ENCODE peak calls at places on chromosomes 13 and 19, in eight cellular contexts. One of them, this sample, is unnamed.

GRCh38 chr19:14089662-14090508 is 666 bp downstream of the SAMD1 start:
- DNase-seq in mucosa of descending colon: peak; percentile 80
- DNase-seq in right lobe of liver: no peak
- DNase-seq in choroid plexus epithelial cell: peak; percentile 77
- DNase-seq in cardiac fibroblast: peak; percentile 65
- DNase-seq in CD4-positive, alpha-beta T cell: peak; percentile 43
- DNase-seq in body of pancreas: peak; percentile 57
- DNase-seq in fibroblast of pulmonary artery: peak; percentile 67
- DNase-seq in this sample: peak; percentile 73

GRCh38 chr13:80201686-80202085 is 139.2 kb downstream of the SPRY2 start:
- DNase-seq in mucosa of descending colon: no peak
- DNase-seq in CD4-positive, alpha-beta T cell: no peak
- DNase-seq in fibroblast of pulmonary artery: no peak
- DNase-seq in right lobe of liver: no peak
- DNase-seq in cardiac fibroblast: no peak
- DNase-seq in choroid plexus epithelial cell: no peak
- DNase-seq in body of pancreas: no peak
- DNase-seq in this sample: no peak

GRCh38 chr13:31145417-31145816 is 16.3 kb downstream of the HSPH1 start:
- DNase-seq in right lobe of liver: no peak
- DNase-seq in choroid plexus epithelial cell: no peak
- DNase-seq in cardiac fibroblast: no peak
- DNase-seq in body of pancreas: no peak
- DNase-seq in CD4-positive, alpha-beta T cell: no peak
- DNase-seq in mucosa of descending colon: no peak
- DNase-seq in fibroblast of pulmonary artery: no peak
- DNase-seq in this sample: no peak

GRCh38 chr13:101298517-101298916 is 117.8 kb downstream of the NALCN start:
- DNase-seq in CD4-positive, alpha-beta T cell: no peak
- DNase-seq in right lobe of liver: no peak
- DNase-seq in choroid plexus epithelial cell: no peak
- DNase-seq in mucosa of descending colon: no peak
- DNase-seq in body of pancreas: no peak
- DNase-seq in fibroblast of pulmonary artery: no peak
- DNase-seq in cardiac fibroblast: no peak
- DNase-seq in this sample: no peak

GRCh38 chr19:16504271-16504670 is 8.1 kb downstream of the C19orf44 start:
- DNase-seq in mucosa of descending colon: no peak
- DNase-seq in fibroblast of pulmonary artery: no peak
- DNase-seq in CD4-positive, alpha-beta T cell: no peak
- DNase-seq in body of pancreas: no peak
- DNase-seq in cardiac fibroblast: no peak
- DNase-seq in choroid plexus epithelial cell: no peak
- DNase-seq in right lobe of liver: no peak
- DNase-seq in this sample: no peak

GRCh38 chr13:111857336-111857735 is 209.6 kb upstream of the SOX1 start:
- DNase-seq in CD4-positive, alpha-beta T cell: no peak
- DNase-seq in mucosa of descending colon: no peak
- DNase-seq in cardiac fibroblast: no peak
- DNase-seq in body of pancreas: no peak
- DNase-seq in fibroblast of pulmonary artery: no peak
- DNase-seq in choroid plexus epithelial cell: no peak
- DNase-seq in right lobe of liver: peak; percentile 36
- DNase-seq in this sample: no peak

GRCh38 chr13:40613192-40613818 is 53.1 kb downstream of the FOXO1 start:
- DNase-seq in right lobe of liver: no peak
- DNase-seq in choroid plexus epithelial cell: no peak
- DNase-seq in body of pancreas: peak; percentile 34
- DNase-seq in mucosa of descending colon: no peak
- DNase-seq in fibroblast of pulmonary artery: no peak
- DNase-seq in CD4-positive, alpha-beta T cell: peak; percentile 31
- DNase-seq in cardiac fibroblast: no peak
- DNase-seq in this sample: peak; percentile 41

GRCh38 chr19:41696402-41697197 is 8.5 kb upstream of the CEACAM7 start:
- DNase-seq in fibroblast of pulmonary artery: peak; percentile 3
- DNase-seq in choroid plexus epithelial cell: peak; percentile 1
- DNase-seq in right lobe of liver: peak; percentile 21
- DNase-seq in CD4-positive, alpha-beta T cell: no peak
- DNase-seq in cardiac fibroblast: peak; percentile 2
- DNase-seq in mucosa of descending colon: no peak
- DNase-seq in body of pancreas: no peak
- DNase-seq in this sample: no peak

GRCh38 chr19:40750035-40750284 is 317 bp downstream of the ACTMAP start:
- DNase-seq in right lobe of liver: no peak
- DNase-seq in cardiac fibroblast: no peak
- DNase-seq in mucosa of descending colon: no peak
- DNase-seq in CD4-positive, alpha-beta T cell: no peak
- DNase-seq in choroid plexus epithelial cell: no peak
- DNase-seq in fibroblast of pulmonary artery: no peak
- DNase-seq in body of pancreas: no peak
- DNase-seq in this sample: no peak

GRCh38 chr19:17441241-17442135 is 7.0 kb downstream of the TMEM221 start:
- DNase-seq in CD4-positive, alpha-beta T cell: no peak
- DNase-seq in mucosa of descending colon: no peak
- DNase-seq in body of pancreas: no peak
- DNase-seq in cardiac fibroblast: peak; percentile 56
- DNase-seq in choroid plexus epithelial cell: peak; percentile 44
- DNase-seq in right lobe of liver: no peak
- DNase-seq in fibroblast of pulmonary artery: peak; percentile 68
- DNase-seq in this sample: peak; percentile 58

GRCh38 chr19:52640916-52641315 is 2.8 kb upstream of the ZNF83 start:
- DNase-seq in CD4-positive, alpha-beta T cell: no peak
- DNase-seq in mucosa of descending colon: no peak
- DNase-seq in cardiac fibroblast: no peak
- DNase-seq in fibroblast of pulmonary artery: no peak
- DNase-seq in right lobe of liver: no peak
- DNase-seq in choroid plexus epithelial cell: peak; percentile 11
- DNase-seq in body of pancreas: no peak
- DNase-seq in this sample: no peak

GRCh38 chr13:27349458-27349857 is 75.0 kb upstream of the GTF3A start:
- DNase-seq in mucosa of descending colon: no peak
- DNase-seq in body of pancreas: no peak
- DNase-seq in cardiac fibroblast: peak; percentile 32
- DNase-seq in choroid plexus epithelial cell: peak; percentile 67
- DNase-seq in CD4-positive, alpha-beta T cell: no peak
- DNase-seq in fibroblast of pulmonary artery: peak; percentile 61
- DNase-seq in right lobe of liver: no peak
- DNase-seq in this sample: no peak

GRCh38 chr19:42450314-42450934 is 7.7 kb upstream of the CXCL17 start:
- DNase-seq in choroid plexus epithelial cell: peak; percentile 93
- DNase-seq in body of pancreas: peak; percentile 91
- DNase-seq in cardiac fibroblast: peak; percentile 91
- DNase-seq in fibroblast of pulmonary artery: peak; percentile 94
- DNase-seq in right lobe of liver: peak; percentile 92
- DNase-seq in CD4-positive, alpha-beta T cell: peak; percentile 63
- DNase-seq in mucosa of descending colon: peak; percentile 67
- DNase-seq in this sample: peak; percentile 80

GRCh38 chr19:6767357-6768235 is at the start of gene SH2D3A:
- DNase-seq in body of pancreas: peak; percentile 97
- DNase-seq in mucosa of descending colon: peak; percentile 98
- DNase-seq in CD4-positive, alpha-beta T cell: peak; percentile 94
- DNase-seq in right lobe of liver: peak; percentile 88
- DNase-seq in fibroblast of pulmonary artery: peak; percentile 53
- DNase-seq in cardiac fibroblast: peak; percentile 37
- DNase-seq in choroid plexus epithelial cell: peak; percentile 44
- DNase-seq in this sample: peak; percentile 95

GRCh38 chr19:873084-874019 is 13.9 kb downstream of the CFD start:
- DNase-seq in choroid plexus epithelial cell: peak; percentile 52
- DNase-seq in body of pancreas: no peak
- DNase-seq in cardiac fibroblast: peak; percentile 38
- DNase-seq in fibroblast of pulmonary artery: peak; percentile 26
- DNase-seq in mucosa of descending colon: peak; percentile 88
- DNase-seq in right lobe of liver: no peak
- DNase-seq in CD4-positive, alpha-beta T cell: peak; percentile 75
- DNase-seq in this sample: peak; percentile 76

GRCh38 chr13:102729560-102730275 is 34.9 kb upstream of the METTL21C start:
- DNase-seq in cardiac fibroblast: peak; percentile 92
- DNase-seq in right lobe of liver: no peak
- DNase-seq in CD4-positive, alpha-beta T cell: no peak
- DNase-seq in mucosa of descending colon: no peak
- DNase-seq in choroid plexus epithelial cell: peak; percentile 87
- DNase-seq in fibroblast of pulmonary artery: peak; percentile 91
- DNase-seq in body of pancreas: no peak
- DNase-seq in this sample: no peak

GRCh38 chr13:60164490-60164889 is 762 bp upstream of the DIAPH3 start:
- DNase-seq in body of pancreas: no peak
- DNase-seq in mucosa of descending colon: no peak
- DNase-seq in fibroblast of pulmonary artery: peak; percentile 36
- DNase-seq in right lobe of liver: no peak
- DNase-seq in cardiac fibroblast: peak; percentile 35
- DNase-seq in choroid plexus epithelial cell: peak; percentile 34
- DNase-seq in CD4-positive, alpha-beta T cell: no peak
- DNase-seq in this sample: no peak

GRCh38 chr13:40916207-40916998 is 102.7 kb downstream of the ELF1 start:
- DNase-seq in right lobe of liver: no peak
- DNase-seq in choroid plexus epithelial cell: no peak
- DNase-seq in mucosa of descending colon: no peak
- DNase-seq in CD4-positive, alpha-beta T cell: no peak
- DNase-seq in body of pancreas: no peak
- DNase-seq in cardiac fibroblast: peak; percentile 64
- DNase-seq in fibroblast of pulmonary artery: no peak
- DNase-seq in this sample: no peak

GRCh38 chr13:27375686-27376326 is 48.6 kb upstream of the GTF3A start:
- DNase-seq in fibroblast of pulmonary artery: peak; percentile 74
- DNase-seq in mucosa of descending colon: no peak
- DNase-seq in CD4-positive, alpha-beta T cell: peak; percentile 48
- DNase-seq in choroid plexus epithelial cell: peak; percentile 77
- DNase-seq in body of pancreas: peak; percentile 86
- DNase-seq in right lobe of liver: peak; percentile 76
- DNase-seq in cardiac fibroblast: peak; percentile 75
- DNase-seq in this sample: peak; percentile 63

GRCh38 chr19:18274776-18275356 is 614 bp upstream of the IQCN start:
- DNase-seq in body of pancreas: peak; percentile 91
- DNase-seq in choroid plexus epithelial cell: peak; percentile 85
- DNase-seq in right lobe of liver: peak; percentile 93
- DNase-seq in cardiac fibroblast: peak; percentile 90
- DNase-seq in fibroblast of pulmonary artery: peak; percentile 87
- DNase-seq in mucosa of descending colon: peak; percentile 94
- DNase-seq in CD4-positive, alpha-beta T cell: no peak
- DNase-seq in this sample: no peak

GRCh38 chr13:62432295-62432694 is 1016.6 kb upstream of the PCDH20 start:
- DNase-seq in body of pancreas: no peak
- DNase-seq in right lobe of liver: no peak
- DNase-seq in fibroblast of pulmonary artery: no peak
- DNase-seq in CD4-positive, alpha-beta T cell: no peak
- DNase-seq in cardiac fibroblast: no peak
- DNase-seq in choroid plexus epithelial cell: no peak
- DNase-seq in mucosa of descending colon: no peak
- DNase-seq in this sample: no peak

GRCh38 chr19:40512473-40513344 is 45.9 kb downstream of the SPTBN4 start:
- DNase-seq in choroid plexus epithelial cell: peak; percentile 27
- DNase-seq in right lobe of liver: no peak
- DNase-seq in cardiac fibroblast: peak; percentile 9
- DNase-seq in mucosa of descending colon: no peak
- DNase-seq in CD4-positive, alpha-beta T cell: no peak
- DNase-seq in fibroblast of pulmonary artery: peak; percentile 9
- DNase-seq in body of pancreas: no peak
- DNase-seq in this sample: no peak

GRCh38 chr13:67075239-67075638 is 154.9 kb downstream of the PCDH9 start:
- DNase-seq in choroid plexus epithelial cell: peak; percentile 73
- DNase-seq in fibroblast of pulmonary artery: peak; percentile 62
- DNase-seq in mucosa of descending colon: no peak
- DNase-seq in cardiac fibroblast: peak; percentile 71
- DNase-seq in right lobe of liver: no peak
- DNase-seq in body of pancreas: no peak
- DNase-seq in CD4-positive, alpha-beta T cell: no peak
- DNase-seq in this sample: no peak
- TF ChIP-seq CTCF in choroid plexus epithelial cell: peak; percentile 51
- TF ChIP-seq CTCF in fibroblast of pulmonary artery: peak; percentile 41
- TF ChIP-seq CTCF in mucosa of descending colon: no peak
- TF ChIP-seq CTCF in cardiac fibroblast: peak; percentile 38
- TF ChIP-seq CTCF in right lobe of liver: peak; percentile 18
- TF ChIP-seq CTCF in body of pancreas: no peak
- TF ChIP-seq CTCF in CD4-positive, alpha-beta T cell: no peak
- TF ChIP-seq CTCF in this sample: no peak

GRCh38 chr13:46386996-46387851 is at the start of gene RUBCNL:
- DNase-seq in cardiac fibroblast: peak; percentile 51
- DNase-seq in mucosa of descending colon: peak; percentile 87
- DNase-seq in choroid plexus epithelial cell: no peak
- DNase-seq in fibroblast of pulmonary artery: no peak
- DNase-seq in right lobe of liver: no peak
- DNase-seq in body of pancreas: peak; percentile 16
- DNase-seq in CD4-positive, alpha-beta T cell: no peak
- DNase-seq in this sample: peak; percentile 78
- TF ChIP-seq CTCF in cardiac fibroblast: no peak
- TF ChIP-seq CTCF in mucosa of descending colon: no peak
- TF ChIP-seq CTCF in choroid plexus epithelial cell: no peak
- TF ChIP-seq CTCF in fibroblast of pulmonary artery: no peak
- TF ChIP-seq CTCF in right lobe of liver: no peak
- TF ChIP-seq CTCF in body of pancreas: no peak
- TF ChIP-seq CTCF in CD4-positive, alpha-beta T cell: no peak
- TF ChIP-seq CTCF in this sample: peak; percentile 44

GRCh38 chr19:35851213-35852028 is 883 bp downstream of the NPHS1 start:
- DNase-seq in fibroblast of pulmonary artery: no peak
- DNase-seq in body of pancreas: peak; percentile 75
- DNase-seq in right lobe of liver: no peak
- DNase-seq in mucosa of descending colon: no peak
- DNase-seq in cardiac fibroblast: no peak
- DNase-seq in choroid plexus epithelial cell: no peak
- DNase-seq in CD4-positive, alpha-beta T cell: no peak
- DNase-seq in this sample: no peak
- TF ChIP-seq CTCF in fibroblast of pulmonary artery: no peak
- TF ChIP-seq CTCF in body of pancreas: peak; percentile 17
- TF ChIP-seq CTCF in right lobe of liver: no peak
- TF ChIP-seq CTCF in mucosa of descending colon: no peak
- TF ChIP-seq CTCF in cardiac fibroblast: no peak
- TF ChIP-seq CTCF in choroid plexus epithelial cell: no peak
- TF ChIP-seq CTCF in CD4-positive, alpha-beta T cell: no peak
- TF ChIP-seq CTCF in this sample: peak; percentile 8

DNA sequence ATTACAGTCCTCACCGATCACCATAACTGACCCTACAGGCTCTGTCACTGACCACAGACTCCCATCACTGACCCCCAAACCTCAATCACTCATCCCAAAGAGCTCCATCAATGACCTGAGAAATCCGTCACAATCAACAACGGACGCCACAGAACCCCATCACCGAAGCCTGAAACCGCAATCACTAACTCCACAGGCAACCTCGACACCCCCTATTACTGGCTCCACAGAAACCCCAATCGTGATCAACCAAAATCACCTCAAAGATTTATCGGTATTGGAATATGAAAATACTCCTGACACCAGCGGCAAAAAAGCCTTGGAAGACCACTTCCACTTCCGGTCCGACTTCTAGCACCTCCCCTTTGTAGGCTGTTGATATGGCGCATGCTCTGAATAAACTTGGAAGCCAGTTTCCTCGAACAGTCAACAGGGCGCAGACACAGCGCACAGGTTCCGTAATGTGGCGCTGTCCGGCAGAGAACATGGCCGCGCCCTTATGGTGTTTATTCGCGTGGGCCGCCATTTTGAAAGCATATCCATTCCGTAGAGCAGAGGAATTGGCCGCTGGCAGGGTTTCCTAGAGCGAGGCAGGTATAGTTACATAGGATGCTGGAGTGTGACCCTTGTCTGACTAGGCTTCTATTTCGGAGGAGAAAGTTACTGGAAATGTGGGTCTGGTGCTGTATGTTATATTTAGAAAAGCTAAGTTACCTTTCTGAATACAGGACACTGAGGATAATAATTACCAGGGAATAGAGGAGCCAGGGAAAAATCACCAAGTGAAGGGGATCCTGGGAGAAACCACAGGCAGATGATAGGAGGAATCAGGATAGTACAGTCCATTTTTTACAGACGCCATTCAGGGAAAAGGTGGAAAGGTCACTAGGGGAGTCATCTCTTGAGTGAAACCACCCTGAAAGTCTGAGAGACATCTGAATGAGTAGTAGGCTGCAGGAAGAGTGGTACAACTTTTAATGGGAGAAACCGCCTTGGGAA is at the start of gene ZNF585A:
- DNase-seq in choroid plexus epithelial cell: peak; percentile 99
- DNase-seq in cardiac fibroblast: peak; percentile 98
- DNase-seq in CD4-positive, alpha-beta T cell: peak; percentile 87
- DNase-seq in fibroblast of pulmonary artery: peak; percentile 98
- DNase-seq in mucosa of descending colon: peak; percentile 93
- DNase-seq in right lobe of liver: peak; percentile 93
- DNase-seq in body of pancreas: peak; percentile 93
- DNase-seq in this sample: peak; percentile 85
- TF ChIP-seq CTCF in choroid plexus epithelial cell: peak; percentile 50
- TF ChIP-seq CTCF in cardiac fibroblast: peak; percentile 30
- TF ChIP-seq CTCF in CD4-positive, alpha-beta T cell: no peak
- TF ChIP-seq CTCF in fibroblast of pulmonary artery: peak; percentile 35
- TF ChIP-seq CTCF in mucosa of descending colon: peak; percentile 38
- TF ChIP-seq CTCF in right lobe of liver: peak; percentile 30
- TF ChIP-seq CTCF in body of pancreas: no peak
- TF ChIP-seq CTCF in this sample: peak; percentile 30